ENCODE peak calls at places on chromosomes 16 and 17, in four cellular contexts. Q, K, U and R are unnamed samples. For H3K4me1, the result is how much of the 10 kb centered on the place peaks cover.

GRCh38 chr16:76654421-76654820 is 377.2 kb downstream of the CNTNAP4 start:
- DNase-seq in U (no peak), Q (no peak), K (no peak), R (no peak)

GRCh38 chr17:30808785-30809286 is 15.7 kb downstream of the CRLF3 start:
- DNase-seq in Q (no peak), K (no peak), U (peak), R (no peak)

GRCh38 chr17:2087597-2088211 is 32.8 kb downstream of the HIC1 start:
- DNase-seq in K (no peak), Q (no peak), U (peak), R (peak)

GRCh38 chr17:28392491-28392890 is 13.5 kb downstream of the SLC46A1 start:
- DNase-seq in K (peak), Q (no peak), U (peak), R (no peak)

GRCh38 chr17:32275060-32276042 is 9.7 kb downstream of the RHBDL3 start:
- DNase-seq in Q (peak), K (peak), U (peak), R (peak)

GRCh38 chr17:55911186-55911585 is 160.3 kb downstream of the PCTP start:
- DNase-seq in Q (no peak), K (no peak), U (no peak), R (no peak)

GRCh38 chr17:77943971-77944370 is 14.5 kb upstream of the TNRC6C start:
- DNase-seq in Q (no peak), U (no peak), K (no peak), R (no peak)

GRCh38 chr17:21176996-21177395 is 37.0 kb downstream of the TMEM11 start:
- DNase-seq in K (peak), Q (no peak), U (no peak), R (no peak)

GRCh38 chr17:8426094-8426720 is 9.5 kb upstream of the NDEL1 start:
- DNase-seq in U (no peak), K (no peak), Q (no peak), R (no peak)

GRCh38 chr17:32350662-32351418 is 883 bp downstream of the ZNF207 start:
- DNase-seq in K (no peak), U (peak), Q (no peak), R (peak)

DNA sequence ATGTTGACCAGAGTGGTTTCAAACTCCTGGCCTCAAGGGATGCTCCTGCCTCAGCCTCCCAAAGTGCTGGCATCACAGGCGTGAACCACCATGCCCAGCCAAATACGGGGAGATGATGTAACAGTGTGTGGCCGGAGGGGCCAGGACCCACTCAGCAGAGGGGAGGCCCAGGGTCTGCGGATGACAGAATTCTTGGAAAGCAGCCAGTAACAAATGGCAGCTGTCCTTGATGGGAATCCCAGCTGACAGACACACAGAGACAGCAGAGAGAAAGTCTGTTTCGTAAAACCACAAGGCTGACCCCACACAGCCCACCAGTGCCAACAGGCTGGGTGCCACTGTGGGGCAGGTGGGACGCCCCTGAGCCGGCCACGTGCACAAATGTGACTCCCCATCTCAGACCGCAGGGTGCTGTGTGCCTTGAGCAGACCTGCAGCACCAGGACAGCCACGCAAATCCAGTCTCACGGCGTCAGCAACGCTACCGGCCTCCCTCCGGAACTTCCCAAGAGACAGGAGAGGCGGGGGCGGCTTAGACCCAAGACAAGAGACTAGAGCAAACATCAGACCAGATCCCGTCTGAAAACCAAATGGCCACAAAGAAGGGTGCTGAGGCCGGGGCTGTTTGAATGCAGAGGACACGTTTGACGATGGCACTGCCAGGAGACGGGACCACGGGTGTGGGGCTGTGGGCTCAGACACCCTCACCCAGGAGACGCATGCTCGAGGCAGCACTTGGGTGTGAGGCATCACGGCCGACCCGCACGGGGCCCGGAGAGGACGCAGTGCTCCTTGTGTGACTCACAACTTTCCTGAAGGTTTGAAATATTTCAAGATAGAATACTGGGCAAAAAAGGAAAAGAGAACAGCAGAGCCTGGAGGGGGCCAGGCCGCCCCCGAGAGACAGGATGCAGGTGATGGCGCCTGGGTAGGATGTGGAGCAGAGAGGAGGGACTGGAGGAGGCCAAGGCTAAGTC is 24.6 kb downstream of the CTU2 start:
- DNase-seq in Q (no peak), K (no peak), U (no peak), R (peak)
- H3K9ac ChIP-seq in Q (no peak), K (no peak), U (no peak), R (peak)

GRCh38 chr16:13999895-14000425 is 71.2 kb upstream of the MRTFB start:
- DNase-seq in Q (no peak), K (no peak), U (no peak), R (no peak)
- H3K4me1 ChIP-seq in Q (under half), K (under half), U (under half), R (under half)

DNA sequence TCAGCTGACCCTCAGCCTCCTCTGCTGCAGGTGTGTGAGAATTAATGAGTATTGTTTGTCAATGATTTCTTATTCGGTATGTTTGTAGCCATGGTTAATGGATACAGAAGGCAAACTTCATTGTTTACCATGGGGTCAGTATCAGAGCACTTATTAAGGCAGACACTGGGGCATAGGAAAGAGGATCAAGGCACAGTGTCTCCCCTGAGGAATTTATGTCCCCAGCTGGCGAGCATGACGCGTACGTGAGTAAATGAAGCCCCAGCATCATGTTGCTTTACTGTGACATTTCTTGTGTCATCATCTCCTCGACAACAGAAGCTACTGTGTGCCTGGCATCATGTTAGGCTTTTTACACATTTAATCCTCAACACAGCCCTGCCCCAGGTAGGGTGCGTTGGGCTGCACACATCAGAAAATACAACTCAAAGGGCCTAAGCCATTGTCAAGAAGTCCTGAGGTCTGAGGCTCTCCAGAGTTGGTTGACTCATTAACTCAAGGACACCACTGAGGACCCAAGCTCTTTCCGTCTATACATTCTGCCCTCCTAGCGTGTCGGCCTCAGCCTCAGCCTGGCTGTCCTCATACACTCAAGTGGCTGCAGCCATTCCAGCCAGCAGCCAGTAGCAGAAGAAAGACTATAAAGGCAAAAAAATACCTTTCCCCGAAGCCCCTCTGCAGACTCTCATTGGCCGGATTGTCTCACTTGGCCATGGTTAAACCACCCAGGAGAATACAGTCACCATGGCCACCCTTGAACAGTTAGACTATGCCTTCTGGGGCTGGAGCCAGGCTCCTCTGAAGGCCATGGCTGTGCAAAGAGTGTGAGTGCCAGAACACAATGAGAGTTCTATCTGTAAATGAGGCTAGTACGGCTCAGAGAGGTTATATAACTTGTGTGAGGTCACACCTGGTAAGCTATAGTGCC is 13.9 kb upstream of the ZCCHC14 start:
- DNase-seq in Q (no peak), K (no peak), U (no peak), R (no peak)
- H3K9ac ChIP-seq in Q (no peak), K (no peak), U (no peak), R (no peak)

GRCh38 chr17:76529643-76530488 is 7.6 kb downstream of the CYGB start:
- DNase-seq in U (peak), Q (no peak), K (no peak), R (peak)

GRCh38 chr17:76531501-76532038 is 5.9 kb downstream of the CYGB start:
- DNase-seq in K (no peak), Q (no peak), U (no peak), R (no peak)

GRCh38 chr17:76529224-76529642 is 8.3 kb downstream of the CYGB start:
- DNase-seq in Q (no peak), U (peak), K (no peak), R (peak)

GRCh38 chr17:76530826-76531500 is 6.5 kb downstream of the CYGB start:
- DNase-seq in U (no peak), Q (no peak), K (no peak), R (no peak)

DNA sequence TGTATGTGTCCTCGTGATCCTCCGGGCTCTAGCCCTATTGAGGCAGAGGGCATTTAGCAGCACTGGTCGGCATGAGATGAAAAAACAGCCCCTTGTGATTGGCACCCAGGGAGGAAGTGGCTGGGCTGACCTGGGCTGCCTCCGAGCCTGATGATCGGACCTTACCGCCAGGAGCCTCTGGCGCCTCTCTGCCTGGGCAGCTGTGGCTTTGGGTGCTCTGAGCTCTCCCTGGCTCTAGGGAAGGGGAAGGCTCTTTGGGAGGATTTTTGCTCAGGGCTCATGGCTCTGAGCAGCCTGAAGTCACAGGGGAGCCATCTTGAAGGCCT is 7.1 kb downstream of the CYGB start:
- DNase-seq in U (no peak), K (no peak), Q (no peak), R (no peak)
- H3K4me1 ChIP-seq in U (under half), K (under half), Q (under half), R (under half)

GRCh38 chr17:48908853-48909394 is 717 bp downstream of the UBE2Z start:
- DNase-seq in Q (peak), K (peak), U (peak), R (peak)
- H3K9ac ChIP-seq in Q (peak), K (peak), U (peak), R (peak)

GRCh38 chr16:84739349-84740124 is 39.7 kb downstream of the USP10 start:
- DNase-seq in U (no peak), K (no peak), Q (no peak), R (peak)
- H3K4me1 ChIP-seq in U (under half), K (under half), Q (under half), R (under half)

GRCh38 chr17:80891096-80892018 is 100.3 kb upstream of the CHMP6 start:
- DNase-seq in K (no peak), Q (peak), U (peak), R (peak)
- H3K9ac ChIP-seq in K (no peak), Q (peak), U (peak), R (peak)